ENCODE peak calls at places on chromosomes 7 and 10, in ten cellular contexts. One of them, this sample, is unnamed.

GRCh38 chr10:43902842-43903241 is 254.2 kb upstream of the ZNF32 start:
- DNase-seq in NT2/D1: no peak
- DNase-seq in GM23248: no peak
- DNase-seq in dermis microvascular lymphatic vessel endothelial cell: no peak
- DNase-seq in activated naive CD8-positive, alpha-beta T cell treated with anti-CD3 and anti-CD28 coated beads, Interleukin-2, amount 50 U/mL, for 24 hours: no peak
- DNase-seq in T follicular helper cell: no peak
- DNase-seq in neuronal stem cell: no peak
- DNase-seq in A549: no peak
- DNase-seq in ovary: no peak
- DNase-seq in NCI-H510A treated with DMSO at 0.1 percent for 48 hours: no peak
- DNase-seq in this sample: no peak

GRCh38 chr10:34157501-34157900 is 657.6 kb downstream of the PARD3 start:
- DNase-seq in NT2/D1: no peak
- DNase-seq in GM23248: peak; percentile 70
- DNase-seq in dermis microvascular lymphatic vessel endothelial cell: no peak
- DNase-seq in activated naive CD8-positive, alpha-beta T cell treated with anti-CD3 and anti-CD28 coated beads, Interleukin-2, amount 50 U/mL, for 24 hours: no peak
- DNase-seq in T follicular helper cell: no peak
- DNase-seq in neuronal stem cell: no peak
- DNase-seq in A549: no peak
- DNase-seq in ovary: no peak
- DNase-seq in NCI-H510A treated with DMSO at 0.1 percent for 48 hours: no peak
- DNase-seq in this sample: no peak

GRCh38 chr10:49741108-49741995 is 20.8 kb downstream of the OGDHL start:
- DNase-seq in NT2/D1: no peak
- DNase-seq in GM23248: peak; percentile 14
- DNase-seq in dermis microvascular lymphatic vessel endothelial cell: no peak
- DNase-seq in activated naive CD8-positive, alpha-beta T cell treated with anti-CD3 and anti-CD28 coated beads, Interleukin-2, amount 50 U/mL, for 24 hours: no peak
- DNase-seq in T follicular helper cell: no peak
- DNase-seq in neuronal stem cell: no peak
- DNase-seq in A549: peak; percentile 20
- DNase-seq in ovary: no peak
- DNase-seq in NCI-H510A treated with DMSO at 0.1 percent for 48 hours: no peak
- DNase-seq in this sample: no peak

GRCh38 chr10:91944880-91945630 is 21.5 kb downstream of the BTAF1 start:
- DNase-seq in NT2/D1: no peak
- DNase-seq in GM23248: peak; percentile 74
- DNase-seq in dermis microvascular lymphatic vessel endothelial cell: no peak
- DNase-seq in activated naive CD8-positive, alpha-beta T cell treated with anti-CD3 and anti-CD28 coated beads, Interleukin-2, amount 50 U/mL, for 24 hours: no peak
- DNase-seq in T follicular helper cell: no peak
- DNase-seq in neuronal stem cell: no peak
- DNase-seq in A549: no peak
- DNase-seq in ovary: no peak
- DNase-seq in NCI-H510A treated with DMSO at 0.1 percent for 48 hours: no peak
- DNase-seq in this sample: no peak

GRCh38 chr10:109982812-109983211 is 25.0 kb upstream of the ADD3 start:
- DNase-seq in NT2/D1: no peak
- DNase-seq in GM23248: no peak
- DNase-seq in dermis microvascular lymphatic vessel endothelial cell: no peak
- DNase-seq in activated naive CD8-positive, alpha-beta T cell treated with anti-CD3 and anti-CD28 coated beads, Interleukin-2, amount 50 U/mL, for 24 hours: no peak
- DNase-seq in T follicular helper cell: no peak
- DNase-seq in neuronal stem cell: no peak
- DNase-seq in A549: no peak
- DNase-seq in ovary: no peak
- DNase-seq in NCI-H510A treated with DMSO at 0.1 percent for 48 hours: no peak
- DNase-seq in this sample: no peak

GRCh38 chr7:28921822-28922221 is 36.3 kb downstream of the TRIL start:
- DNase-seq in NT2/D1: peak; percentile 44
- DNase-seq in GM23248: peak; percentile 83
- DNase-seq in dermis microvascular lymphatic vessel endothelial cell: peak; percentile 77
- DNase-seq in activated naive CD8-positive, alpha-beta T cell treated with anti-CD3 and anti-CD28 coated beads, Interleukin-2, amount 50 U/mL, for 24 hours: no peak
- DNase-seq in T follicular helper cell: peak; percentile 6
- DNase-seq in neuronal stem cell: peak; percentile 51
- DNase-seq in A549: peak; percentile 61
- DNase-seq in ovary: no peak
- DNase-seq in NCI-H510A treated with DMSO at 0.1 percent for 48 hours: peak; percentile 85
- DNase-seq in this sample: peak; percentile 58

GRCh38 chr10:118911361-118911760 is 118.2 kb upstream of the NANOS1 start:
- DNase-seq in NT2/D1: no peak
- DNase-seq in GM23248: peak; percentile 47
- DNase-seq in dermis microvascular lymphatic vessel endothelial cell: peak; percentile 6
- DNase-seq in activated naive CD8-positive, alpha-beta T cell treated with anti-CD3 and anti-CD28 coated beads, Interleukin-2, amount 50 U/mL, for 24 hours: no peak
- DNase-seq in T follicular helper cell: no peak
- DNase-seq in neuronal stem cell: no peak
- DNase-seq in A549: peak; percentile 50
- DNase-seq in ovary: no peak
- DNase-seq in NCI-H510A treated with DMSO at 0.1 percent for 48 hours: no peak
- DNase-seq in this sample: no peak

GRCh38 chr10:132878730-132879407 is 63.5 kb downstream of the CFAP46 start:
- DNase-seq in NT2/D1: peak; percentile 59
- DNase-seq in GM23248: no peak
- DNase-seq in dermis microvascular lymphatic vessel endothelial cell: no peak
- DNase-seq in activated naive CD8-positive, alpha-beta T cell treated with anti-CD3 and anti-CD28 coated beads, Interleukin-2, amount 50 U/mL, for 24 hours: no peak
- DNase-seq in T follicular helper cell: no peak
- DNase-seq in neuronal stem cell: no peak
- DNase-seq in A549: no peak
- DNase-seq in ovary: no peak
- DNase-seq in NCI-H510A treated with DMSO at 0.1 percent for 48 hours: no peak
- DNase-seq in this sample: no peak

This sample was measured in K562.